ENCODE peak calls at places on chromosomes 2 and 18, in five cellular contexts. One of them, this sample, is unnamed.

GRCh38 chr2:88016948-88017779 is 817 bp upstream of the RNU2-63P start:
- DNase-seq in AG10803: no peak
- DNase-seq in DMS53: peak
- DNase-seq in NCI-H1417: no peak
- DNase-seq in K562: peak
- DNase-seq in this sample: peak

GRCh38 chr2:25790074-25790473 is 88.2 kb downstream of the ASXL2 start:
- DNase-seq in NCI-H1417: no peak
- DNase-seq in K562: no peak
- DNase-seq in AG10803: no peak
- DNase-seq in DMS53: peak
- DNase-seq in this sample: no peak

GRCh38 chr18:36899289-36899688 is 70.4 kb downstream of the KIAA1328 start:
- DNase-seq in AG10803: no peak
- DNase-seq in DMS53: peak
- DNase-seq in K562: peak
- DNase-seq in NCI-H1417: peak
- DNase-seq in this sample: peak

GRCh38 chr2:240626531-240627300 is 1.4 kb downstream of the GPR35 start:
- DNase-seq in NCI-H1417: no peak
- DNase-seq in AG10803: no peak
- DNase-seq in DMS53: no peak
- DNase-seq in K562: no peak
- DNase-seq in this sample: no peak

GRCh38 chr2:133457862-133458261 is 110.4 kb downstream of the NCKAP5 start:
- DNase-seq in DMS53: no peak
- DNase-seq in NCI-H1417: no peak
- DNase-seq in K562: no peak
- DNase-seq in AG10803: no peak
- DNase-seq in this sample: no peak

GRCh38 chr2:75424936-75425619 is 135.7 kb downstream of the EVA1A start:
- DNase-seq in K562: no peak
- DNase-seq in AG10803: peak
- DNase-seq in DMS53: peak
- DNase-seq in NCI-H1417: no peak
- DNase-seq in this sample: no peak

GRCh38 chr2:128727914-128728313 is 409.2 kb upstream of the HS6ST1 start:
- DNase-seq in K562: no peak
- DNase-seq in AG10803: peak
- DNase-seq in NCI-H1417: no peak
- DNase-seq in DMS53: no peak
- DNase-seq in this sample: no peak

GRCh38 chr2:46866770-46867246 is 48.8 kb downstream of the MCFD2 start:
- DNase-seq in K562: no peak
- DNase-seq in DMS53: no peak
- DNase-seq in NCI-H1417: no peak
- DNase-seq in AG10803: no peak
- DNase-seq in this sample: no peak

GRCh38 chr2:156708051-156708450 is 271.9 kb downstream of the GPD2 start:
- DNase-seq in K562: no peak
- DNase-seq in AG10803: no peak
- DNase-seq in NCI-H1417: no peak
- DNase-seq in DMS53: no peak
- DNase-seq in this sample: no peak

This sample was measured in NCI-H146.